ENCODE peak calls at places on chromosomes 3 and 15, in seven cellular contexts. H is GM23248, L is A549, K is A673, J is mammary epithelial cell, N is breast epithelium, C is right lobe of liver. E is an unnamed sample. For H3K4me1, the result is how much of the 10 kb centered on the place peaks cover.

GRCh38 chr3:150771600-150771999 is 8.6 kb upstream of the SIAH2 start:
- DNase-seq in H (no peak), L (no peak), K (no peak), J (no peak), N (no peak), C (no peak), E (no peak)

GRCh38 chr3:117553461-117553860 is 843.9 kb downstream of the TUSC7 start:
- DNase-seq in H (peak), L (peak), K (no peak), J (no peak), N (no peak), C (no peak), E (no peak)

GRCh38 chr3:149332781-149333517 is 487 bp downstream of the TM4SF18 start:
- DNase-seq in H (no peak), L (no peak), K (peak), J (no peak), N (no peak), C (no peak), E (no peak)

GRCh38 chr3:131501949-131502348 is 822 bp downstream of the MRPL3 start:
- DNase-seq in H (no peak), L (peak), K (no peak), J (peak), N (no peak), C (no peak), E (no peak)

GRCh38 chr3:134682196-134682880 is 31.5 kb upstream of the KY start:
- DNase-seq in H (peak), L (no peak), K (no peak), J (no peak), N (no peak), C (no peak), E (no peak)

GRCh38 chr3:113277886-113278598 is 66.7 kb downstream of the BOC start:
- DNase-seq in H (no peak), L (no peak), K (no peak), J (no peak), N (no peak), C (no peak), E (no peak)

GRCh38 chr3:127791221-127791913 is 30.9 kb downstream of the MGLL start:
- DNase-seq in H (peak), L (no peak), K (peak), J (peak), N (peak), C (no peak), E (peak)

GRCh38 chr15:31405200-31405929 is 78.7 kb downstream of the KLF13 start:
- DNase-seq in H (no peak), L (no peak), K (no peak), J (no peak), N (no peak), C (no peak), E (no peak)

GRCh38 chr15:76196949-76197315 is 114.3 kb downstream of the ETFA start:
- DNase-seq in H (no peak), L (no peak), K (no peak), J (no peak), N (peak), C (no peak), E (no peak)

GRCh38 chr15:23853291-23853690 is 166.2 kb upstream of the NDN start:
- DNase-seq in H (peak), L (no peak), K (no peak), J (no peak), N (no peak), C (no peak), E (no peak)

GRCh38 chr15:68354923-68355322 is 77.0 kb downstream of the ITGA11 start:
- DNase-seq in H (peak), L (peak), K (no peak), J (peak), N (no peak), C (no peak), E (no peak)

GRCh38 chr3:127820871-127821853 is 1.2 kb downstream of the MGLL start:
- DNase-seq in H (peak), L (no peak), K (no peak), J (no peak), N (no peak), C (peak), E (no peak)

GRCh38 chr15:33425149-33425548 is 114.4 kb downstream of the RYR3 start:
- DNase-seq in H (peak), L (no peak), K (no peak), J (peak), N (no peak), C (no peak), E (no peak)

GRCh38 chr3:128786434-128787020 is 60.5 kb downstream of the RAB7A start:
- DNase-seq in H (peak), L (no peak), K (no peak), J (no peak), N (no peak), C (no peak), E (no peak)

GRCh38 chr3:8492744-8493511 is 8.7 kb upstream of the LMCD1 start:
- DNase-seq in H (peak), L (no peak), K (no peak), J (no peak), N (no peak), C (no peak), E (no peak)
- H3K4me1 ChIP-seq in H (under half), L (under half), K (under half), J (under half), N (under half), C (under half), E (under half)

GRCh38 chr15:78836333-78836732 is 25.1 kb upstream of the ADAMTS7 start:
- DNase-seq in H (no peak), L (no peak), K (no peak), J (no peak), N (no peak), C (no peak), E (no peak)

GRCh38 chr15:78837131-78837530 is 25.9 kb upstream of the ADAMTS7 start:
- DNase-seq in H (no peak), L (no peak), K (no peak), J (no peak), N (no peak), C (no peak), E (no peak)

GRCh38 chr15:78828930-78829329 is 17.7 kb upstream of the ADAMTS7 start:
- DNase-seq in H (no peak), L (no peak), K (no peak), J (no peak), N (no peak), C (no peak), E (no peak)

GRCh38 chr15:78830514-78831228 is 19.4 kb upstream of the ADAMTS7 start:
- DNase-seq in H (peak), L (no peak), K (no peak), J (no peak), N (no peak), C (no peak), E (no peak)

GRCh38 chr15:78831229-78832207 is 20.3 kb upstream of the ADAMTS7 start:
- DNase-seq in H (no peak), L (no peak), K (no peak), J (no peak), N (no peak), C (no peak), E (no peak)
- H3K4me3 ChIP-seq in H (no peak), L (no peak), K (no peak), J (no peak), N (no peak), C (no peak), E (no peak)

GRCh38 chr3:48236531-48236930 is 4.4 kb upstream of the ZNF589 start:
- DNase-seq in H (no peak), L (no peak), K (no peak), J (no peak), N (no peak), C (no peak), E (peak)

GRCh38 chr3:48226959-48227358 is 3.7 kb downstream of the CAMP start:
- DNase-seq in H (no peak), L (no peak), K (no peak), J (no peak), N (no peak), C (no peak), E (no peak)

GRCh38 chr3:48232734-48233133 is 8.2 kb upstream of the ZNF589 start:
- DNase-seq in H (peak), L (peak), K (peak), J (peak), N (peak), C (no peak), E (peak)

GRCh38 chr3:48233542-48233941 is 7.4 kb upstream of the ZNF589 start:
- DNase-seq in H (no peak), L (no peak), K (no peak), J (no peak), N (no peak), C (no peak), E (no peak)

DNA sequence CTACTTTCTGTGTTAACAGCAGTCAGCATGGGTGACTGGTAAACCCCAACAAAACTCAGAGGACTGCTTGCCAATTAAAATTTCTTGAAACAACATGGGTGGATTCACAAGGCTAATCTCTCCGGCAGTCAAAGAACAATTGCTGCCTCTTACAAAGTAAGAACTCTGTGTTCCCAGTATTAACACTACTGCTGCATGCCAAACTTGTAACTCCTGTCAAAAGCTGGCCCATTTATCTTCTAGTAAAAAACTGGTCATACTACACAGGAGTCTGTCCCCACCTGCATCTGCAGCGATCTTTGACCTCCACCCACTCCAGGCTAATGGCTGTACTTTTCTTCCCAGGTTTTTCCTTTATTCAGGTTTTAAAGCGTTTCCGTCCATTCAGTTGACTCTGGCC is 8.7 kb upstream of the ZNF589 start:
- DNase-seq in H (no peak), L (no peak), K (no peak), J (no peak), N (no peak), C (no peak), E (no peak)
- H3K27ac ChIP-seq in H (no peak), L (no peak), K (no peak), J (no peak), N (no peak), C (no peak), E (peak)

GRCh38 chr3:120144267-120144666 is 50.0 kb upstream of the GSK3B start:
- DNase-seq in H (no peak), L (no peak), K (no peak), J (peak), N (no peak), C (no peak), E (no peak)
- H3K4me1 ChIP-seq in H (under half), L (under half), K (under half), J (half or more), N (under half), C (under half), E (under half)

GRCh38 chr15:42120285-42120684 is 25.9 kb upstream of the PLA2G4D start:
- DNase-seq in H (no peak), L (no peak), K (no peak), J (no peak), N (no peak), C (no peak), E (no peak)

GRCh38 chr15:42123546-42123945 is 29.2 kb upstream of the PLA2G4D start:
- DNase-seq in H (no peak), L (no peak), K (no peak), J (no peak), N (no peak), C (no peak), E (no peak)

GRCh38 chr15:42118650-42119531 is 24.5 kb upstream of the PLA2G4D start:
- DNase-seq in H (peak), L (no peak), K (no peak), J (no peak), N (no peak), C (no peak), E (no peak)

GRCh38 chr15:42121667-42122066 is 27.3 kb upstream of the PLA2G4D start:
- DNase-seq in H (no peak), L (no peak), K (no peak), J (peak), N (no peak), C (no peak), E (peak)

GRCh38 chr15:42121021-42121420 is 26.7 kb upstream of the PLA2G4D start:
- DNase-seq in H (no peak), L (no peak), K (no peak), J (no peak), N (no peak), C (no peak), E (no peak)
- H3K4me3 ChIP-seq in H (no peak), L (no peak), K (no peak), J (no peak), N (no peak), C (no peak), E (no peak)

GRCh38 chr3:102174832-102175374 is 259.9 kb upstream of the ZPLD1 start:
- DNase-seq in H (no peak), L (no peak), K (no peak), J (no peak), N (no peak), C (no peak), E (no peak)
- H3K27ac ChIP-seq in H (no peak), L (peak), K (no peak), J (no peak), N (peak), C (no peak), E (no peak)

DNA sequence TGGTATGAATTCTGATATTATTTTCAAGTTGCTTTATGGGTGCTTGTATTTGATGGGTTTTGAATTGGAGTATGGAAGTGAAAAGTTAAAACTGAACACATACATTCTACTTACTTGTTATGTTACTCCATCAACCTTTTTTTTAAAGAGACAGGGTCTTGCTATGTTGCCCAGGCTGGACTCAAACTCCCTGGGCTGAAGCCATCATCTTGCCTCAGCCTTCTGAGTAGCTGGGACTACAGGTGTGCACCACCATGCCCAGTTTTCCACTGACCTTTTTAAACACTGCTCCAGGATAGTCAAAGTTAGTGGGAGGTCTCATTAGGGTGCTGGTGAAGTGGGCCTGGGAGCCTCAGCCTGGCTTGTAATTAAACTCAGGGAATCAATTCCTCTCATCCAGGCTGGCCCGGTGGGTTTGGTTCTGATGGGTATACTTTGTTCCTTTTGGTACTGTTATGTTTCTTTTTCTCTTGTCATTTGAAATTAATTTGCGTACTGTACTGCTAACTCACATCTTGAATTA is 66.7 kb downstream of the FNDC3B start:
- DNase-seq in H (no peak), L (no peak), K (no peak), J (no peak), N (no peak), C (no peak), E (no peak)
- H3K4me1 ChIP-seq in H (half or more), L (half or more), K (under half), J (half or more), N (under half), C (under half), E (half or more)

GRCh38 chr3:178255315-178255714 is 280.9 kb upstream of the KCNMB2 start:
- DNase-seq in H (peak), L (no peak), K (no peak), J (peak), N (no peak), C (no peak), E (no peak)

GRCh38 chr3:178259703-178260102 is 276.5 kb upstream of the KCNMB2 start:
- DNase-seq in H (no peak), L (no peak), K (no peak), J (no peak), N (no peak), C (no peak), E (no peak)

GRCh38 chr3:178257491-178257890 is 278.7 kb upstream of the KCNMB2 start:
- DNase-seq in H (no peak), L (no peak), K (no peak), J (no peak), N (no peak), C (no peak), E (no peak)

GRCh38 chr3:178260887-178261286 is 275.3 kb upstream of the KCNMB2 start:
- DNase-seq in H (no peak), L (no peak), K (no peak), J (no peak), N (no peak), C (no peak), E (no peak)

GRCh38 chr3:178258121-178258520 is 278.1 kb upstream of the KCNMB2 start:
- DNase-seq in H (no peak), L (no peak), K (no peak), J (no peak), N (no peak), C (no peak), E (no peak)
- H3K4me3 ChIP-seq in H (no peak), L (no peak), K (no peak), J (no peak), N (no peak), C (no peak), E (no peak)

DNA sequence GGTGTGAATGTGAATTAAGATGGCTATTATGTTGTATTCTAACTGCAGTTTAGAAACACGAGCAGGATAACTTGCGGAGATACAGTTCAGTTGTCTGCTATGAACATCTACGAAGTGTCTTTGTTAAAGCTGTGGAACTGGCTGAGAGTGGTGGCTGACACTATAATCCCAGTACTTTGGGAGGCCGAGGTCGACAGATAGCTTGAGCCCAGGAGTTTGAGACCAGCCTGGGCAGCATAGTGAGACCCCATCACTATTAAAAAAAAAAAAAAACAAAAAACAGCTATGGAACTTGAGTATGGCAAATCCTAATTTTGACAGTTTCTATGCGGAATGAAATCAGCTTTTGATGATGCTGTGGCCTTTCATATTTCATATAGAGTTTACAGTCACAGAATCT is 1.7 kb downstream of the EAF1 start:
- DNase-seq in H (no peak), L (no peak), K (no peak), J (no peak), N (no peak), C (no peak), E (no peak)
- H3K27ac ChIP-seq in H (peak), L (no peak), K (no peak), J (peak), N (no peak), C (no peak), E (no peak)

E was measured in gastrocnemius medialis.